ENCODE peak calls at places on chromosomes 6 and 20, in ten cellular contexts. C is transverse colon, R is testis, T is right lobe of liver, Q is H1, I is endothelial cell of umbilical vein, H is adrenal gland, U is heart left ventricle, E is tibial nerve, N is Peyer's patch. L is an unnamed sample.

GRCh38 chr6:56842602-56843475 is 112.1 kb upstream of the BEND6 start:
- DNase-seq in C (peak), R (peak), T (no peak), Q (no peak), I (peak), H (peak), U (peak), E (peak), N (no peak), L (no peak)

GRCh38 chr6:125314019-125314581 is 12.3 kb upstream of the HDDC2 start:
- DNase-seq in C (peak), R (peak), T (peak), Q (no peak), I (peak), H (peak), U (peak), E (peak), N (peak), L (no peak)

GRCh38 chr6:50449128-50449527 is 264.2 kb upstream of the TFAP2D start:
- DNase-seq in C (no peak), R (no peak), T (no peak), Q (no peak), I (no peak), H (no peak), U (no peak), E (no peak), N (no peak), L (no peak)

GRCh38 chr6:16903470-16903869 is 142.2 kb upstream of the ATXN1 start:
- DNase-seq in C (no peak), R (no peak), T (no peak), Q (no peak), I (no peak), H (peak), U (no peak), E (peak), N (no peak), L (no peak)

GRCh38 chr6:34176261-34177031 is 30.6 kb upstream of the GRM4 start:
- DNase-seq in C (no peak), R (no peak), T (no peak), Q (no peak), I (no peak), H (peak), U (no peak), E (no peak), N (peak), L (no peak)

GRCh38 chr6:133768656-133769295 is 120.1 kb upstream of the TCF21 start:
- DNase-seq in C (no peak), R (peak), T (peak), Q (no peak), I (peak), H (peak), U (no peak), E (no peak), N (no peak), L (no peak)

GRCh38 chr20:62878244-62879030 is 16.8 kb upstream of the TCFL5 start:
- DNase-seq in C (no peak), R (peak), T (no peak), Q (no peak), I (no peak), H (no peak), U (no peak), E (no peak), N (no peak), L (no peak)

GRCh38 chr6:7442467-7442866 is 52.9 kb downstream of the RIOK1 start:
- DNase-seq in C (no peak), R (no peak), T (no peak), Q (no peak), I (no peak), H (no peak), U (no peak), E (no peak), N (no peak), L (no peak)

GRCh38 chr20:40714109-40714508 is 25.1 kb upstream of the MAFB start:
- DNase-seq in C (no peak), R (no peak), T (no peak), Q (no peak), I (no peak), H (no peak), U (no peak), E (no peak), N (no peak), L (no peak)

GRCh38 chr6:149043476-149044130 is 273.9 kb upstream of the TAB2 start:
- DNase-seq in C (no peak), R (no peak), T (no peak), Q (peak), I (no peak), H (no peak), U (no peak), E (no peak), N (no peak), L (no peak)

GRCh38 chr20:710762-711120 is 35.1 kb upstream of the SCRT2 start:
- DNase-seq in C (no peak), R (no peak), T (no peak), Q (no peak), I (no peak), H (no peak), U (no peak), E (no peak), N (no peak), L (no peak)

GRCh38 chr20:22826306-22827230 is 208.5 kb upstream of the SSTR4 start:
- DNase-seq in C (no peak), R (no peak), T (no peak), Q (no peak), I (no peak), H (no peak), U (no peak), E (no peak), N (no peak), L (no peak)

GRCh38 chr6:153941768-153942167 is 97.3 kb upstream of the OPRM1 start:
- DNase-seq in C (peak), R (no peak), T (no peak), Q (no peak), I (no peak), H (no peak), U (no peak), E (no peak), N (no peak), L (no peak)

GRCh38 chr6:167756594-167756993 is 70.1 kb upstream of the AFDN start:
- DNase-seq in C (no peak), R (no peak), T (no peak), Q (no peak), I (no peak), H (no peak), U (no peak), E (no peak), N (no peak), L (no peak)

GRCh38 chr20:4476903-4477302 is 244.8 kb upstream of the PRND start:
- DNase-seq in C (no peak), R (no peak), T (no peak), Q (no peak), I (no peak), H (no peak), U (no peak), E (no peak), N (no peak), L (no peak)

GRCh38 chr20:38046572-38046971 is 13.0 kb downstream of the RPRD1B start:
- DNase-seq in C (no peak), R (no peak), T (no peak), Q (no peak), I (no peak), H (no peak), U (no peak), E (no peak), N (no peak), L (no peak)

GRCh38 chr20:49270177-49270576 is 7.7 kb downstream of the ZNFX1 start:
- DNase-seq in C (no peak), R (no peak), T (no peak), Q (no peak), I (no peak), H (no peak), U (no peak), E (no peak), N (no peak), L (no peak)

GRCh38 chr6:52733172-52733571 is 30.1 kb downstream of the GSTA2 start:
- DNase-seq in C (no peak), R (no peak), T (peak), Q (no peak), I (no peak), H (no peak), U (no peak), E (no peak), N (no peak), L (no peak)

GRCh38 chr20:62953167-62953838 is 794 bp downstream of the SLC17A9 start:
- DNase-seq in C (no peak), R (no peak), T (peak), Q (no peak), I (peak), H (no peak), U (no peak), E (no peak), N (no peak), L (no peak)

GRCh38 chr6:146905313-146905712 is 298.9 kb upstream of the STXBP5 start:
- DNase-seq in C (no peak), R (no peak), T (no peak), Q (no peak), I (peak), H (peak), U (no peak), E (peak), N (no peak), L (no peak)

GRCh38 chr6:46129634-46130505 is at the start of gene ENPP4:
- DNase-seq in C (peak), R (peak), T (peak), Q (peak), I (peak), H (peak), U (peak), E (peak), N (peak), L (no peak)
- TF ChIP-seq POLR2A in C (peak), R (peak), T (peak), Q (peak), I (no peak), H (peak), U (peak), E (peak), N (peak), L (no peak)

GRCh38 chr20:17536944-17537444 is 5.8 kb upstream of the BFSP1 start:
- DNase-seq in C (peak), R (peak), T (peak), Q (peak), I (peak), H (peak), U (peak), E (peak), N (peak), L (no peak)
- TF ChIP-seq POLR2A in C (no peak), R (no peak), T (no peak), Q (no peak), I (no peak), H (no peak), U (no peak), E (no peak), N (no peak), L (no peak)

GRCh38 chr6:41073203-41073967 is 611 bp downstream of the NFYA start:
- DNase-seq in C (peak), R (peak), T (peak), Q (peak), I (peak), H (peak), U (peak), E (peak), N (peak), L (peak)
- TF ChIP-seq POLR2A in C (peak), R (peak), T (peak), Q (peak), I (peak), H (peak), U (peak), E (peak), N (peak), L (peak)

DNA sequence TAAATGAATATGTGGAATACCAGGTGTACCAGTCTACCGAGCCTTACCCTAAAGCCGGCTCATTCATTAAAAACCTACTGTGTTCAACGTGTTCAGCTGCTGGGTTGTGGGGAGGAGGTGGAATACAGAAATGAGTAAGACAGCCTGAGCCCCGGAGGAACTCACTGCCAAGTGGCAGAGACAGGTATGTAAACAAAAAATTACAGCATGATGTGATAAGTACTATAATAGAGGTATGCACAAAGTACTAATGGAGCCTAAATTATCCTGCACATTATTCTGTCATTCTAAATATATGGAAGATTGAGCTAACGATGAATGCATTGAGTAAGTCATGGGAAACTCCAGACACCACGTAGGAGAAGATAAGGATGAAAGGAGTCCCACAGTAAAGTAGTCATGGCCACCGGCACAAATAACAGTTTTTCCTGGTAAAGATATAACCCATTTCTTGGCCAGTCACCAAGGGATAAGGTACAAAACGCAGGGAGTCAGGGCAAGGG is 6.9 kb upstream of the ADTRP start:
- DNase-seq in C (no peak), R (no peak), T (no peak), Q (no peak), I (no peak), H (no peak), U (no peak), E (no peak), N (no peak), L (no peak)
- TF ChIP-seq POLR2A in C (no peak), R (no peak), T (no peak), Q (no peak), I (no peak), H (no peak), U (no peak), E (no peak), N (no peak), L (no peak)

DNA sequence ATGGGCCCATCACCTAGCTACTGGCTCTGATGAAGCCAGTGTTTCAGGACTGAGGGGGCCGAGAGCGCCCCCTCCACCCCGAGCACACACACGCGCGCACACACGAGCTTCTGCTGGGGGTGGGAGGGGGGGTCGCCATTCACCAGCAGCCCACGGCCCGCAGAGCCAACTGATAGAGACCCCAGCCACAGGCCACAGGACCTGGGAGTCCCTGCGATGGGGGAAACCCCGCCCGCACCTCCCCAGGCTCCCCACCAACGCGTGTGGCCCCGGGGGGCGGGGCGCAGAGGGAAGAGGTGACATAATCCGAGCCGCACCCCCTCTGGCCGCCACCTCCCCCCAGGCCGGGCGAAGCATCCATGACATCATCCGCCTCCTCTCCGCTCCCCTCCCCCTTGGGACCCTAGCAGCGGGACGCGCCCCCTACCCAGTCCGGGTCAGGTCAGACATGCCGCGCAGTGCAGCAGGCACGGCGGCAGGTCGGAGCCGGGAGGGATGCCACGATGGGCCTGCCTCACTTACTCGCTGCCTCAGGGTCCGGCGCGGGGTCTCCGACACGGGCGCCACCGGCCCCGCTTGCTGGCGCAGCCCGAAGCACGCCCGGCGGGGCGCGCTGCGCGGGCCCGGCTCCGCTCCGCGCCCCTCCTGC is at the start of gene LZTS3:
- DNase-seq in C (peak), R (peak), T (peak), Q (peak), I (peak), H (peak), U (peak), E (peak), N (peak), L (peak)
- TF ChIP-seq POLR2A in C (peak), R (no peak), T (peak), Q (peak), I (no peak), H (peak), U (peak), E (peak), N (no peak), L (peak)

GRCh38 chr6:33065312-33065711 is 8.1 kb downstream of the HLA-DPA1 start:
- DNase-seq in C (no peak), R (no peak), T (no peak), Q (no peak), I (no peak), H (no peak), U (no peak), E (no peak), N (no peak), L (no peak)
- TF ChIP-seq POLR2A in C (no peak), R (no peak), T (no peak), Q (no peak), I (no peak), H (no peak), U (no peak), E (no peak), N (no peak), L (no peak)

L was measured in H54.